ENCODE peak calls at places on chromosomes 11 and 22, in five cellular contexts. T, E, K, D and A are unnamed samples.

GRCh38 chr11:45079075-45079444 is 67.4 kb upstream of the PRDM11 start:
- DNase-seq in E (no peak), T (no peak), K (no peak), D (no peak), A (no peak)

GRCh38 chr11:61919841-61920631 is 2.7 kb upstream of the RAB3IL1 start:
- DNase-seq in T (peak; percentile 94), E (no peak), K (no peak), D (no peak), A (no peak)

GRCh38 chr11:7268727-7269126 is 17.0 kb downstream of the SYT9 start:
- DNase-seq in D (no peak), E (no peak), K (no peak), T (no peak), A (no peak)

GRCh38 chr11:131217313-131218297 is 152.8 kb upstream of the NTM start:
- DNase-seq in K (no peak), E (no peak), D (no peak), T (no peak), A (no peak)

GRCh38 chr22:39439170-39439569 is 17.6 kb upstream of the MGAT3 start:
- DNase-seq in T (no peak), E (no peak), D (no peak), K (peak; percentile 25), A (no peak)

GRCh38 chr11:17371614-17372013 is 16.8 kb downstream of the KCNJ11 start:
- DNase-seq in K (no peak), D (no peak), T (peak; percentile 24), E (no peak), A (peak; percentile 61)

GRCh38 chr11:44351898-44352498 is 42.1 kb upstream of the ALX4 start:
- DNase-seq in K (no peak), D (no peak), T (no peak), E (no peak), A (peak; percentile 13)

GRCh38 chr11:95571861-95572260 is 217.7 kb downstream of the FAM76B start:
- DNase-seq in K (no peak), E (no peak), D (no peak), T (no peak), A (no peak)

GRCh38 chr11:1652442-1652777 is 22.8 kb downstream of the KRTAP5-5 start:
- DNase-seq in T (no peak), E (no peak), D (no peak), K (no peak), A (no peak)

GRCh38 chr11:32385998-32386397 is 49.3 kb downstream of the WT1 start:
- DNase-seq in D (peak; percentile 21), T (peak; percentile 56), E (no peak), K (peak; percentile 17), A (peak; percentile 38)

GRCh38 chr22:38423512-38424503 is 31.2 kb downstream of the KCNJ4 start:
- DNase-seq in T (peak; percentile 23), K (peak; percentile 56), E (no peak), D (no peak), A (no peak)

GRCh38 chr22:43435851-43436535 is 24.2 kb downstream of the MPPED1 start:
- DNase-seq in D (no peak), E (no peak), K (no peak), T (no peak), A (no peak)

GRCh38 chr11:121426476-121427454 is 25.3 kb upstream of the SORL1 start:
- DNase-seq in E (no peak), T (peak; percentile 33), K (no peak), D (no peak), A (peak; percentile 12)

DNA sequence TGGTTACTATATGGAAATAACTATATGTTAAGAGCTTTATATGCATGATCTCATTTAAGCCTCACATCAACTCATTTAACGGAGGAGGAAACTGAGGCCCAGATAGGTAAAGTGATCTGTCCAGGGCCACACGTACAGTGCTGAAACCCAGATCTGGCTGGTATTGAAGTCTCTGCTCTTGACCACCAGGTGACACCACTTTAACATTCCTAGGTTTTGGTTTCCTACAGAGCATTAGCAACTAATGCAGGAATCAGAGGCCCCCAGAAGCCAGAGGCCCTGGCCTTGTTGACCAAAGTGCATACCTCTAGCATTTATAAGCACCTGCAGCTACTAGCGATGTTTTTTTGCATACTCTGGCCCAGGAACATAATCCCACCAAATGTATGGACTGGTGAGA is 12.9 kb upstream of the LIMK2 start:
- DNase-seq in T (no peak), E (no peak), D (no peak), K (peak; percentile 50), A (no peak)
- TF ChIP-seq RAD21 in T (no peak), E (peak; percentile 4), D (peak; percentile 62), K (peak; percentile 66), A (no peak)

GRCh38 chr11:15111215-15111614 is 3.5 kb upstream of the INSC start:
- DNase-seq in D (no peak), K (no peak), E (no peak), T (no peak), A (no peak)

GRCh38 chr11:15109602-15110001 is 5.1 kb upstream of the INSC start:
- DNase-seq in K (no peak), E (no peak), T (no peak), D (no peak), A (no peak)

GRCh38 chr11:15114501-15115475 is at the start of gene INSC:
- DNase-seq in T (no peak), K (no peak), D (no peak), E (no peak), A (no peak)

GRCh38 chr11:15115686-15116085 is 963 bp downstream of the INSC start:
- DNase-seq in T (no peak), E (no peak), K (no peak), D (no peak), A (no peak)

GRCh38 chr11:15113381-15113780 is 1.3 kb upstream of the INSC start:
- DNase-seq in T (no peak), K (no peak), D (no peak), E (peak; percentile 73), A (no peak)
- TF ChIP-seq ATF3 in T (no peak), K (no peak), D (no peak), E (no peak), A (no peak)

GRCh38 chr11:66592457-66593302 is at the start of the genes CCDC87 and CCS:
- DNase-seq in T (peak; percentile 100), D (peak; percentile 85), E (peak; percentile 84), K (peak; percentile 93), A (peak; percentile 91)
- TF ChIP-seq SIN3A in T (peak; percentile 59), D (peak; percentile 68), E (peak; percentile 81), K (peak; percentile 80), A (peak; percentile 58)

GRCh38 chr11:58685973-58686720 is 45.6 kb downstream of the GLYAT start:
- DNase-seq in T (no peak), K (no peak), E (no peak), D (no peak), A (no peak)
- TF ChIP-seq RAD21 in T (no peak), K (no peak), E (no peak), D (no peak), A (no peak)

DNA sequence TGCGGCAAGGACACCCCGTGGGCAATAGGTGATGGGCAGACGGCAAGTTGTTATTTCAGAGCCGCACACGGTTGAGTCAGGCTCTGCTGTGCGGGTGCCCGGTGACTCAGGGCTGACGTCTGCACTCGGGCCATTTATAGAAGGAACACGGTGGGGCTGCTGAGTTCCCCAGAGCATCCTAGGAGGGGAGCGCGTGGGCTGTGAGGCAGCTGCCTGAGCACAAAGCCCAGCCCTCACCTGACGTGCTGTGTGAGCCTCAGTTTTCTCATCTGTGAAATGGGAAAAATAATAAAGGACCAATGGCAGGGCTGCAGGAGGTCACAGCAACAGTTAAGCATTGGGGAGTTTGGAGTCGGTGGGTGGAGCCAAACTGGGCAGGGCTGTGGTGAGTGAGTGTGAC is 11.3 kb upstream of the RHOD start:
- DNase-seq in D (no peak), K (no peak), E (no peak), T (no peak), A (peak; percentile 64)
- TF ChIP-seq ATF3 in D (no peak), K (no peak), E (no peak), T (no peak), A (no peak)

GRCh38 chr22:17213976-17214375 is 5.3 kb downstream of the ADA2 start:
- DNase-seq in D (no peak), E (no peak), K (peak; percentile 21), T (peak; percentile 59), A (peak; percentile 40)
- TF ChIP-seq SIN3A in D (no peak), E (no peak), K (no peak), T (no peak), A (no peak)

GRCh38 chr11:64832467-64833197 is 11.8 kb downstream of the CDC42BPG start:
- DNase-seq in D (no peak), K (no peak), E (no peak), T (no peak), A (no peak)
- TF ChIP-seq RAD21 in D (no peak), K (no peak), E (no peak), T (no peak), A (no peak)

GRCh38 chr22:25113316-25113721 is 86.3 kb upstream of the CRYBB3 start:
- DNase-seq in E (no peak), T (no peak), K (no peak), D (no peak), A (no peak)
- TF ChIP-seq ATF3 in E (no peak), T (no peak), K (no peak), D (no peak), A (no peak)